ENCODE peak calls at places on chromosomes 4 and X, in eight cellular contexts. One of them, this sample, is unnamed. For H3K4me1, the result is how much of the 10 kb centered on the place peaks cover.

GRCh38 chr4:100907465-100908454 is 389.9 kb upstream of the EMCN start:
- DNase-seq in A549: peak
- DNase-seq in ovary: no peak
- DNase-seq in uterus: no peak
- DNase-seq in IMR-90: peak
- DNase-seq in H1: no peak
- DNase-seq in HCT116: no peak
- DNase-seq in body of pancreas: no peak
- DNase-seq in this sample: no peak

GRCh38 chrX:73765776-73766465 is 202.9 kb downstream of the CHIC1 start:
- DNase-seq in A549: no peak
- DNase-seq in ovary: no peak
- DNase-seq in uterus: no peak
- DNase-seq in IMR-90: no peak
- DNase-seq in H1: no peak
- DNase-seq in HCT116: no peak
- DNase-seq in body of pancreas: no peak
- DNase-seq in this sample: no peak

GRCh38 chrX:151476597-151476996 is 79.6 kb downstream of the VMA21 start:
- DNase-seq in A549: no peak
- DNase-seq in ovary: no peak
- DNase-seq in uterus: no peak
- DNase-seq in IMR-90: no peak
- DNase-seq in H1: no peak
- DNase-seq in HCT116: no peak
- DNase-seq in body of pancreas: no peak
- DNase-seq in this sample: no peak

GRCh38 chrX:24415921-24416320 is 49.2 kb upstream of the PDK3 start:
- DNase-seq in A549: no peak
- DNase-seq in ovary: no peak
- DNase-seq in uterus: no peak
- DNase-seq in IMR-90: no peak
- DNase-seq in H1: no peak
- DNase-seq in HCT116: no peak
- DNase-seq in body of pancreas: no peak
- DNase-seq in this sample: no peak

GRCh38 chr4:83782591-83782990 is 246.7 kb downstream of the GPAT3 start:
- DNase-seq in A549: no peak
- DNase-seq in ovary: no peak
- DNase-seq in uterus: no peak
- DNase-seq in IMR-90: no peak
- DNase-seq in H1: no peak
- DNase-seq in HCT116: peak
- DNase-seq in body of pancreas: no peak
- DNase-seq in this sample: no peak

GRCh38 chrX:25052798-25053534 is 37.2 kb upstream of the ARX start:
- DNase-seq in A549: peak
- DNase-seq in ovary: no peak
- DNase-seq in uterus: no peak
- DNase-seq in IMR-90: no peak
- DNase-seq in H1: no peak
- DNase-seq in HCT116: no peak
- DNase-seq in body of pancreas: no peak
- DNase-seq in this sample: no peak

GRCh38 chr4:102640669-102641068 is 120.1 kb downstream of the MANBA start:
- DNase-seq in A549: no peak
- DNase-seq in ovary: no peak
- DNase-seq in uterus: no peak
- DNase-seq in IMR-90: peak
- DNase-seq in H1: no peak
- DNase-seq in HCT116: no peak
- DNase-seq in body of pancreas: no peak
- DNase-seq in this sample: no peak

GRCh38 chr4:88335092-88335665 is 43.5 kb upstream of the HERC6 start:
- DNase-seq in A549: no peak
- DNase-seq in ovary: no peak
- DNase-seq in uterus: peak
- DNase-seq in IMR-90: peak
- DNase-seq in H1: peak
- DNase-seq in HCT116: no peak
- DNase-seq in body of pancreas: peak
- DNase-seq in this sample: no peak

GRCh38 chrX:133555796-133556458 is 140.6 kb upstream of the GPC4 start:
- DNase-seq in A549: no peak
- DNase-seq in ovary: no peak
- DNase-seq in uterus: no peak
- DNase-seq in IMR-90: no peak
- DNase-seq in H1: no peak
- DNase-seq in HCT116: no peak
- DNase-seq in body of pancreas: peak
- DNase-seq in this sample: no peak

GRCh38 chr4:91914176-91914804 is 389.5 kb upstream of the GRID2 start:
- DNase-seq in A549: no peak
- DNase-seq in ovary: no peak
- DNase-seq in uterus: no peak
- DNase-seq in IMR-90: no peak
- DNase-seq in H1: no peak
- DNase-seq in HCT116: no peak
- DNase-seq in body of pancreas: peak
- DNase-seq in this sample: no peak

GRCh38 chrX:66012094-66012534 is 27.8 kb downstream of the VSIG4 start:
- DNase-seq in A549: no peak
- DNase-seq in ovary: no peak
- DNase-seq in uterus: no peak
- DNase-seq in IMR-90: no peak
- DNase-seq in H1: no peak
- DNase-seq in HCT116: no peak
- DNase-seq in body of pancreas: peak
- DNase-seq in this sample: no peak

GRCh38 chr4:40178672-40179071 is 18.2 kb upstream of the RHOH start:
- DNase-seq in A549: no peak
- DNase-seq in ovary: no peak
- DNase-seq in uterus: no peak
- DNase-seq in IMR-90: no peak
- DNase-seq in H1: peak
- DNase-seq in HCT116: no peak
- DNase-seq in body of pancreas: peak
- DNase-seq in this sample: no peak

GRCh38 chrX:51743179-51743957 is at the start of gene GSPT2:
- DNase-seq in A549: peak
- DNase-seq in ovary: peak
- DNase-seq in uterus: peak
- DNase-seq in IMR-90: peak
- DNase-seq in H1: peak
- DNase-seq in HCT116: no peak
- DNase-seq in body of pancreas: peak
- DNase-seq in this sample: peak
- H3K4me3 ChIP-seq in A549: peak
- H3K4me3 ChIP-seq in ovary: peak
- H3K4me3 ChIP-seq in uterus: peak
- H3K4me3 ChIP-seq in IMR-90: peak
- H3K4me3 ChIP-seq in H1: peak
- H3K4me3 ChIP-seq in HCT116: no peak
- H3K4me3 ChIP-seq in body of pancreas: no peak
- H3K4me3 ChIP-seq in this sample: peak

GRCh38 chr4:2412534-2412884 is 5.9 kb downstream of the ZFYVE28 start:
- DNase-seq in A549: peak
- DNase-seq in ovary: no peak
- DNase-seq in uterus: no peak
- DNase-seq in IMR-90: no peak
- DNase-seq in H1: no peak
- DNase-seq in HCT116: no peak
- DNase-seq in body of pancreas: peak
- DNase-seq in this sample: no peak

GRCh38 chr4:2412885-2413716 is 5.3 kb downstream of the ZFYVE28 start:
- DNase-seq in A549: peak
- DNase-seq in ovary: peak
- DNase-seq in uterus: peak
- DNase-seq in IMR-90: peak
- DNase-seq in H1: peak
- DNase-seq in HCT116: peak
- DNase-seq in body of pancreas: peak
- DNase-seq in this sample: peak

GRCh38 chr4:2413821-2414610 is 4.4 kb downstream of the ZFYVE28 start:
- DNase-seq in A549: no peak
- DNase-seq in ovary: no peak
- DNase-seq in uterus: no peak
- DNase-seq in IMR-90: no peak
- DNase-seq in H1: peak
- DNase-seq in HCT116: no peak
- DNase-seq in body of pancreas: no peak
- DNase-seq in this sample: no peak

GRCh38 chr4:2409381-2409783 is 9.1 kb downstream of the ZFYVE28 start:
- DNase-seq in A549: no peak
- DNase-seq in ovary: no peak
- DNase-seq in uterus: no peak
- DNase-seq in IMR-90: no peak
- DNase-seq in H1: no peak
- DNase-seq in HCT116: no peak
- DNase-seq in body of pancreas: no peak
- DNase-seq in this sample: no peak

DNA sequence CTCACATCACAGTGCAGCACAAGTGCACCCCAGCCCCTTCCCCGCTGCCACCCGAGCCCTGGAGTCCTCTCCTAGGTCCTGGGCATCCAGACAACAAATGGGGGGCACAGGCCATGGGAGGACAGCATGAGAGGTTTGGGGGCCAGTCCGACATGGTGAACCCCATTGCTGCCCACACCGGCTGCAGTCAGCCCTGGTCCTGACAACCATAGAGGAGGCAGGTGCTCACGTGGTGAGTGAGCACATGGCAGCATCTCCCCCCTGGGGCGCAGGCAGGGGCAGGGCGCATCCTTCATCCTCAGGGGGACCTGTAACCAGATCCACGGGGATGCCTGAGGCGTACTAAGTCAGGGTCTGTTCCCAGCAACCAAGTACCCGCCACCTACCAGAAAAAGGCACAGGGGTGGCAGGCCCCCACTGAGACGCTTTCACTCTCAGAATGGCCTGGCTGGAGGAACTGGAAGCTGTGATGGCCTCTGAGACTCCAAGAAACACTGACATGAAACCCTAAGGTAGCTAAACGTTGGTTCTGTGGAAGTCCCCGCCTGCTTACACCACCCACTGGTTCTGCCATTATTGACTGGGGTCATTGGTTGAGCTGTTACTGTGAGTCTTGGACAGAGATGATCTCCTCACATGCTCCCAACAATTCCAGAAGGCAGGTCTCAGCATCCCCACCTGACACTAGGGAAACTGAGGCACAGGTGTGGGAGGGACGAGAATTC is 6.5 kb downstream of the ZFYVE28 start:
- DNase-seq in A549: no peak
- DNase-seq in ovary: no peak
- DNase-seq in uterus: no peak
- DNase-seq in IMR-90: no peak
- DNase-seq in H1: no peak
- DNase-seq in HCT116: no peak
- DNase-seq in body of pancreas: no peak
- DNase-seq in this sample: no peak
- TF ChIP-seq POLR2A in A549: no peak
- TF ChIP-seq POLR2A in ovary: no peak
- TF ChIP-seq POLR2A in uterus: no peak
- TF ChIP-seq POLR2A in IMR-90: no peak
- TF ChIP-seq POLR2A in H1: no peak
- TF ChIP-seq POLR2A in HCT116: no peak
- TF ChIP-seq POLR2A in body of pancreas: no peak
- TF ChIP-seq POLR2A in this sample: no peak

GRCh38 chrX:119643696-119644095 is 37.5 kb upstream of the NKRF start:
- DNase-seq in A549: no peak
- DNase-seq in ovary: no peak
- DNase-seq in uterus: no peak
- DNase-seq in IMR-90: no peak
- DNase-seq in H1: no peak
- DNase-seq in HCT116: no peak
- DNase-seq in body of pancreas: no peak
- DNase-seq in this sample: no peak
- H3K4me1 ChIP-seq in A549: under half
- H3K4me1 ChIP-seq in ovary: under half
- H3K4me1 ChIP-seq in uterus: under half
- H3K4me1 ChIP-seq in IMR-90: under half
- H3K4me1 ChIP-seq in H1: under half
- H3K4me1 ChIP-seq in HCT116: under half
- H3K4me1 ChIP-seq in body of pancreas: under half
- H3K4me1 ChIP-seq in this sample: under half

DNA sequence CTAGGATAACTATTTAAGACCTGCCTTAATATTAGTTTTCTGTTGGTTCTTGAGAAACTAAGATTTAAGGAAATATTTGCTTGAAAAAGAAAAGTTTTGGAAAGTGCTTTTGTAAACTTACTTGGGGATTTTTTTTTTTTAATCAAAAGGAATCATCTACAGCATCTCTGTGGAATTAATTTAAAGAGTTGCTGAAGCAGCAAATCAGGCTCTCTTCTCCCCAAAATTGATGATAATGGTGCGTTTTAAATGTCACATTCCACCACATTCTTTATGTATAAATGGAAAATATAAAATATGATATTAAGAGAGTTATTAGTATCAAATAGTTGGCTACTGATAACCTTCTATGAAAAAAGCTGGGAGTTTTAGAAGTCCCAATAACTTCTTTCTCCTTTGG is 4.2 kb downstream of the KLF3 start:
- DNase-seq in A549: no peak
- DNase-seq in ovary: no peak
- DNase-seq in uterus: no peak
- DNase-seq in IMR-90: no peak
- DNase-seq in H1: no peak
- DNase-seq in HCT116: no peak
- DNase-seq in body of pancreas: no peak
- DNase-seq in this sample: no peak
- H3K4me3 ChIP-seq in A549: peak
- H3K4me3 ChIP-seq in ovary: no peak
- H3K4me3 ChIP-seq in uterus: no peak
- H3K4me3 ChIP-seq in IMR-90: no peak
- H3K4me3 ChIP-seq in H1: no peak
- H3K4me3 ChIP-seq in HCT116: no peak
- H3K4me3 ChIP-seq in body of pancreas: no peak
- H3K4me3 ChIP-seq in this sample: peak

GRCh38 chr4:687048-687974 is 1.6 kb downstream of the SLC49A3 start:
- DNase-seq in A549: peak
- DNase-seq in ovary: no peak
- DNase-seq in uterus: peak
- DNase-seq in IMR-90: peak
- DNase-seq in H1: no peak
- DNase-seq in HCT116: peak
- DNase-seq in body of pancreas: peak
- DNase-seq in this sample: peak
- TF ChIP-seq POLR2A in A549: peak
- TF ChIP-seq POLR2A in ovary: no peak
- TF ChIP-seq POLR2A in uterus: peak
- TF ChIP-seq POLR2A in IMR-90: no peak
- TF ChIP-seq POLR2A in H1: no peak
- TF ChIP-seq POLR2A in HCT116: no peak
- TF ChIP-seq POLR2A in body of pancreas: peak
- TF ChIP-seq POLR2A in this sample: peak

DNA sequence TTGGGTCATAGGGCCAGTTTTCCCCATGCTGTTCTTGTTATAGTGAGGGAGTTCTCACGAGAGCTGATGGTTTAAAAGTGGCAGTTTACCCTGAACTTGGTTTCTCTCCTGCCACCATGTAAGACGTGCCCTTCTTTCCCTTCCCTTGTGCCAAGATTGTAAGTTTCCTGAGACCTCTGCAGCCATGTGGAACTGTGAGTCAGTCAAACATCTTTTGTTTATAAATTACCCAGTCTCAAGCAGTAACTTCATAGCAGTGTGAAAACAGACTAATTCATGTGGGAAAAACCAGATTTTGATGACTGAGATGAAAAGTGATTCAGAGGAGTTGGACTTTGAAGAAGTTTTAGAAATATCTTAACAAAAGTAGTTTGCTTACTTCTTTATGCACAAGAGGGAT is 101.4 kb downstream of the ARHGAP10 start:
- DNase-seq in A549: no peak
- DNase-seq in ovary: no peak
- DNase-seq in uterus: no peak
- DNase-seq in IMR-90: peak
- DNase-seq in H1: no peak
- DNase-seq in HCT116: no peak
- DNase-seq in body of pancreas: no peak
- DNase-seq in this sample: no peak
- H3K4me1 ChIP-seq in A549: under half
- H3K4me1 ChIP-seq in ovary: under half
- H3K4me1 ChIP-seq in uterus: under half
- H3K4me1 ChIP-seq in IMR-90: under half
- H3K4me1 ChIP-seq in H1: under half
- H3K4me1 ChIP-seq in HCT116: under half
- H3K4me1 ChIP-seq in body of pancreas: under half
- H3K4me1 ChIP-seq in this sample: under half